ENCODE peak calls at places on chromosomes 7 and 10, in ten cellular contexts. One of them, this sample, is unnamed.

GRCh38 chr10:12466701-12467100 is 117.4 kb downstream of the CAMK1D start:
- DNase-seq in GM20000: no peak
- DNase-seq in CD8-positive, alpha-beta memory T cell: no peak
- DNase-seq in occipital lobe: no peak
- DNase-seq in activated CD4-positive, alpha-beta T cell treated with anti-CD3 and anti-CD28 coated beads, Interleukin-2, amount 50 U/mL, for 1 hour: no peak
- DNase-seq in T1000: no peak
- DNase-seq in neural crest cell: no peak
- DNase-seq in activated effector memory CD4-positive, alpha-beta T cell treated with Interleukin-2 at 50 U/mL for 16 hours: no peak
- DNase-seq in amygdala: no peak
- DNase-seq in T-helper 22 cell: no peak
- DNase-seq in this sample: no peak

GRCh38 chr10:30425336-30426075 is 8.5 kb upstream of the MAP3K8 start:
- DNase-seq in GM20000: no peak
- DNase-seq in CD8-positive, alpha-beta memory T cell: no peak
- DNase-seq in occipital lobe: no peak
- DNase-seq in activated CD4-positive, alpha-beta T cell treated with anti-CD3 and anti-CD28 coated beads, Interleukin-2, amount 50 U/mL, for 1 hour: no peak
- DNase-seq in T1000: no peak
- DNase-seq in neural crest cell: no peak
- DNase-seq in activated effector memory CD4-positive, alpha-beta T cell treated with Interleukin-2 at 50 U/mL for 16 hours: no peak
- DNase-seq in amygdala: no peak
- DNase-seq in T-helper 22 cell: no peak
- DNase-seq in this sample: no peak

GRCh38 chr7:100087055-100087750 is 1.6 kb upstream of the COPS6 start:
- DNase-seq in GM20000: no peak
- DNase-seq in CD8-positive, alpha-beta memory T cell: no peak
- DNase-seq in occipital lobe: no peak
- DNase-seq in activated CD4-positive, alpha-beta T cell treated with anti-CD3 and anti-CD28 coated beads, Interleukin-2, amount 50 U/mL, for 1 hour: no peak
- DNase-seq in T1000: peak
- DNase-seq in neural crest cell: no peak
- DNase-seq in activated effector memory CD4-positive, alpha-beta T cell treated with Interleukin-2 at 50 U/mL for 16 hours: no peak
- DNase-seq in amygdala: no peak
- DNase-seq in T-helper 22 cell: no peak
- DNase-seq in this sample: no peak

GRCh38 chr10:58048936-58049335 is 218.8 kb downstream of the IPMK start:
- DNase-seq in GM20000: no peak
- DNase-seq in CD8-positive, alpha-beta memory T cell: no peak
- DNase-seq in occipital lobe: no peak
- DNase-seq in activated CD4-positive, alpha-beta T cell treated with anti-CD3 and anti-CD28 coated beads, Interleukin-2, amount 50 U/mL, for 1 hour: no peak
- DNase-seq in T1000: no peak
- DNase-seq in neural crest cell: no peak
- DNase-seq in activated effector memory CD4-positive, alpha-beta T cell treated with Interleukin-2 at 50 U/mL for 16 hours: no peak
- DNase-seq in amygdala: no peak
- DNase-seq in T-helper 22 cell: no peak
- DNase-seq in this sample: no peak

GRCh38 chr7:90982228-90982627 is 282.0 kb upstream of the FZD1 start:
- DNase-seq in GM20000: no peak
- DNase-seq in CD8-positive, alpha-beta memory T cell: no peak
- DNase-seq in occipital lobe: no peak
- DNase-seq in activated CD4-positive, alpha-beta T cell treated with anti-CD3 and anti-CD28 coated beads, Interleukin-2, amount 50 U/mL, for 1 hour: no peak
- DNase-seq in T1000: no peak
- DNase-seq in neural crest cell: no peak
- DNase-seq in activated effector memory CD4-positive, alpha-beta T cell treated with Interleukin-2 at 50 U/mL for 16 hours: no peak
- DNase-seq in amygdala: no peak
- DNase-seq in T-helper 22 cell: no peak
- DNase-seq in this sample: no peak

GRCh38 chr10:27360581-27361172 is 120.1 kb upstream of the ACBD5 start:
- DNase-seq in GM20000: peak
- DNase-seq in CD8-positive, alpha-beta memory T cell: peak
- DNase-seq in occipital lobe: peak
- DNase-seq in activated CD4-positive, alpha-beta T cell treated with anti-CD3 and anti-CD28 coated beads, Interleukin-2, amount 50 U/mL, for 1 hour: peak
- DNase-seq in T1000: no peak
- DNase-seq in neural crest cell: peak
- DNase-seq in activated effector memory CD4-positive, alpha-beta T cell treated with Interleukin-2 at 50 U/mL for 16 hours: peak
- DNase-seq in amygdala: peak
- DNase-seq in T-helper 22 cell: peak
- DNase-seq in this sample: peak

GRCh38 chr7:105673367-105674188 is 92.3 kb upstream of the EFCAB10 start:
- DNase-seq in GM20000: no peak
- DNase-seq in CD8-positive, alpha-beta memory T cell: no peak
- DNase-seq in occipital lobe: no peak
- DNase-seq in activated CD4-positive, alpha-beta T cell treated with anti-CD3 and anti-CD28 coated beads, Interleukin-2, amount 50 U/mL, for 1 hour: no peak
- DNase-seq in T1000: no peak
- DNase-seq in neural crest cell: no peak
- DNase-seq in activated effector memory CD4-positive, alpha-beta T cell treated with Interleukin-2 at 50 U/mL for 16 hours: no peak
- DNase-seq in amygdala: no peak
- DNase-seq in T-helper 22 cell: peak
- DNase-seq in this sample: no peak

GRCh38 chr10:130778166-130778545 is 533.4 kb downstream of the TCERG1L start:
- DNase-seq in GM20000: no peak
- DNase-seq in CD8-positive, alpha-beta memory T cell: no peak
- DNase-seq in occipital lobe: no peak
- DNase-seq in activated CD4-positive, alpha-beta T cell treated with anti-CD3 and anti-CD28 coated beads, Interleukin-2, amount 50 U/mL, for 1 hour: no peak
- DNase-seq in T1000: no peak
- DNase-seq in neural crest cell: no peak
- DNase-seq in activated effector memory CD4-positive, alpha-beta T cell treated with Interleukin-2 at 50 U/mL for 16 hours: no peak
- DNase-seq in amygdala: no peak
- DNase-seq in T-helper 22 cell: no peak
- DNase-seq in this sample: no peak

GRCh38 chr7:18829518-18830252 is 287.8 kb downstream of the TWIST1 start:
- DNase-seq in GM20000: no peak
- DNase-seq in CD8-positive, alpha-beta memory T cell: no peak
- DNase-seq in occipital lobe: no peak
- DNase-seq in activated CD4-positive, alpha-beta T cell treated with anti-CD3 and anti-CD28 coated beads, Interleukin-2, amount 50 U/mL, for 1 hour: no peak
- DNase-seq in T1000: no peak
- DNase-seq in neural crest cell: no peak
- DNase-seq in activated effector memory CD4-positive, alpha-beta T cell treated with Interleukin-2 at 50 U/mL for 16 hours: no peak
- DNase-seq in amygdala: no peak
- DNase-seq in T-helper 22 cell: no peak
- DNase-seq in this sample: no peak

GRCh38 chr10:63456437-63457210 is 9.2 kb downstream of the JMJD1C start:
- DNase-seq in GM20000: no peak
- DNase-seq in CD8-positive, alpha-beta memory T cell: no peak
- DNase-seq in occipital lobe: no peak
- DNase-seq in activated CD4-positive, alpha-beta T cell treated with anti-CD3 and anti-CD28 coated beads, Interleukin-2, amount 50 U/mL, for 1 hour: no peak
- DNase-seq in T1000: no peak
- DNase-seq in neural crest cell: no peak
- DNase-seq in activated effector memory CD4-positive, alpha-beta T cell treated with Interleukin-2 at 50 U/mL for 16 hours: no peak
- DNase-seq in amygdala: no peak
- DNase-seq in T-helper 22 cell: no peak
- DNase-seq in this sample: no peak

GRCh38 chr10:87095241-87095945 is 387 bp downstream of the SHLD2 start:
- DNase-seq in GM20000: peak
- DNase-seq in CD8-positive, alpha-beta memory T cell: peak
- DNase-seq in occipital lobe: peak
- DNase-seq in activated CD4-positive, alpha-beta T cell treated with anti-CD3 and anti-CD28 coated beads, Interleukin-2, amount 50 U/mL, for 1 hour: peak
- DNase-seq in T1000: peak
- DNase-seq in neural crest cell: peak
- DNase-seq in activated effector memory CD4-positive, alpha-beta T cell treated with Interleukin-2 at 50 U/mL for 16 hours: peak
- DNase-seq in amygdala: peak
- DNase-seq in T-helper 22 cell: peak
- DNase-seq in this sample: peak

GRCh38 chr10:89274928-89275327 is 23.4 kb upstream of the LIPA start:
- DNase-seq in GM20000: no peak
- DNase-seq in CD8-positive, alpha-beta memory T cell: no peak
- DNase-seq in occipital lobe: no peak
- DNase-seq in activated CD4-positive, alpha-beta T cell treated with anti-CD3 and anti-CD28 coated beads, Interleukin-2, amount 50 U/mL, for 1 hour: no peak
- DNase-seq in T1000: no peak
- DNase-seq in neural crest cell: no peak
- DNase-seq in activated effector memory CD4-positive, alpha-beta T cell treated with Interleukin-2 at 50 U/mL for 16 hours: no peak
- DNase-seq in amygdala: no peak
- DNase-seq in T-helper 22 cell: no peak
- DNase-seq in this sample: no peak

GRCh38 chr10:79246209-79246581 is 101.1 kb upstream of the PPIF start:
- DNase-seq in GM20000: no peak
- DNase-seq in CD8-positive, alpha-beta memory T cell: no peak
- DNase-seq in occipital lobe: peak
- DNase-seq in activated CD4-positive, alpha-beta T cell treated with anti-CD3 and anti-CD28 coated beads, Interleukin-2, amount 50 U/mL, for 1 hour: no peak
- DNase-seq in T1000: peak
- DNase-seq in neural crest cell: no peak
- DNase-seq in activated effector memory CD4-positive, alpha-beta T cell treated with Interleukin-2 at 50 U/mL for 16 hours: no peak
- DNase-seq in amygdala: peak
- DNase-seq in T-helper 22 cell: no peak
- DNase-seq in this sample: no peak

GRCh38 chr7:112646787-112647186 is 143.4 kb downstream of the TMEM168 start:
- DNase-seq in GM20000: no peak
- DNase-seq in CD8-positive, alpha-beta memory T cell: no peak
- DNase-seq in occipital lobe: no peak
- DNase-seq in activated CD4-positive, alpha-beta T cell treated with anti-CD3 and anti-CD28 coated beads, Interleukin-2, amount 50 U/mL, for 1 hour: no peak
- DNase-seq in T1000: no peak
- DNase-seq in neural crest cell: no peak
- DNase-seq in activated effector memory CD4-positive, alpha-beta T cell treated with Interleukin-2 at 50 U/mL for 16 hours: no peak
- DNase-seq in amygdala: no peak
- DNase-seq in T-helper 22 cell: no peak
- DNase-seq in this sample: no peak

GRCh38 chr10:113386005-113386404 is 166.8 kb upstream of the HABP2 start:
- DNase-seq in GM20000: no peak
- DNase-seq in CD8-positive, alpha-beta memory T cell: no peak
- DNase-seq in occipital lobe: no peak
- DNase-seq in activated CD4-positive, alpha-beta T cell treated with anti-CD3 and anti-CD28 coated beads, Interleukin-2, amount 50 U/mL, for 1 hour: no peak
- DNase-seq in T1000: no peak
- DNase-seq in neural crest cell: no peak
- DNase-seq in activated effector memory CD4-positive, alpha-beta T cell treated with Interleukin-2 at 50 U/mL for 16 hours: no peak
- DNase-seq in amygdala: no peak
- DNase-seq in T-helper 22 cell: no peak
- DNase-seq in this sample: no peak

GRCh38 chr7:50588937-50589336 is 23.7 kb upstream of the DDC start:
- DNase-seq in GM20000: no peak
- DNase-seq in CD8-positive, alpha-beta memory T cell: no peak
- DNase-seq in occipital lobe: no peak
- DNase-seq in activated CD4-positive, alpha-beta T cell treated with anti-CD3 and anti-CD28 coated beads, Interleukin-2, amount 50 U/mL, for 1 hour: no peak
- DNase-seq in T1000: no peak
- DNase-seq in neural crest cell: no peak
- DNase-seq in activated effector memory CD4-positive, alpha-beta T cell treated with Interleukin-2 at 50 U/mL for 16 hours: no peak
- DNase-seq in amygdala: no peak
- DNase-seq in T-helper 22 cell: no peak
- DNase-seq in this sample: no peak

GRCh38 chr10:110446954-110447608 is 50.6 kb upstream of the DUSP5 start:
- DNase-seq in GM20000: no peak
- DNase-seq in CD8-positive, alpha-beta memory T cell: no peak
- DNase-seq in occipital lobe: no peak
- DNase-seq in activated CD4-positive, alpha-beta T cell treated with anti-CD3 and anti-CD28 coated beads, Interleukin-2, amount 50 U/mL, for 1 hour: no peak
- DNase-seq in T1000: no peak
- DNase-seq in neural crest cell: no peak
- DNase-seq in activated effector memory CD4-positive, alpha-beta T cell treated with Interleukin-2 at 50 U/mL for 16 hours: no peak
- DNase-seq in amygdala: no peak
- DNase-seq in T-helper 22 cell: no peak
- DNase-seq in this sample: no peak

GRCh38 chr7:39304683-39305405 is 261.4 kb upstream of the YAE1 start:
- DNase-seq in GM20000: no peak
- DNase-seq in CD8-positive, alpha-beta memory T cell: no peak
- DNase-seq in occipital lobe: no peak
- DNase-seq in activated CD4-positive, alpha-beta T cell treated with anti-CD3 and anti-CD28 coated beads, Interleukin-2, amount 50 U/mL, for 1 hour: no peak
- DNase-seq in T1000: peak
- DNase-seq in neural crest cell: no peak
- DNase-seq in activated effector memory CD4-positive, alpha-beta T cell treated with Interleukin-2 at 50 U/mL for 16 hours: no peak
- DNase-seq in amygdala: no peak
- DNase-seq in T-helper 22 cell: no peak
- DNase-seq in this sample: no peak

GRCh38 chr10:119030421-119031250 is 1.1 kb downstream of the NANOS1 start:
- DNase-seq in GM20000: peak
- DNase-seq in CD8-positive, alpha-beta memory T cell: peak
- DNase-seq in occipital lobe: no peak
- DNase-seq in activated CD4-positive, alpha-beta T cell treated with anti-CD3 and anti-CD28 coated beads, Interleukin-2, amount 50 U/mL, for 1 hour: peak
- DNase-seq in T1000: no peak
- DNase-seq in neural crest cell: peak
- DNase-seq in activated effector memory CD4-positive, alpha-beta T cell treated with Interleukin-2 at 50 U/mL for 16 hours: peak
- DNase-seq in amygdala: peak
- DNase-seq in T-helper 22 cell: peak
- DNase-seq in this sample: no peak

GRCh38 chr7:23120106-23120505 is 14.5 kb downstream of the KLHL7 start:
- DNase-seq in GM20000: no peak
- DNase-seq in CD8-positive, alpha-beta memory T cell: no peak
- DNase-seq in occipital lobe: no peak
- DNase-seq in activated CD4-positive, alpha-beta T cell treated with anti-CD3 and anti-CD28 coated beads, Interleukin-2, amount 50 U/mL, for 1 hour: no peak
- DNase-seq in T1000: no peak
- DNase-seq in neural crest cell: no peak
- DNase-seq in activated effector memory CD4-positive, alpha-beta T cell treated with Interleukin-2 at 50 U/mL for 16 hours: no peak
- DNase-seq in amygdala: no peak
- DNase-seq in T-helper 22 cell: no peak
- DNase-seq in this sample: no peak

GRCh38 chr10:96906864-96907263 is 74.8 kb downstream of the LCOR start:
- DNase-seq in GM20000: peak
- DNase-seq in CD8-positive, alpha-beta memory T cell: no peak
- DNase-seq in occipital lobe: no peak
- DNase-seq in activated CD4-positive, alpha-beta T cell treated with anti-CD3 and anti-CD28 coated beads, Interleukin-2, amount 50 U/mL, for 1 hour: no peak
- DNase-seq in T1000: no peak
- DNase-seq in neural crest cell: no peak
- DNase-seq in activated effector memory CD4-positive, alpha-beta T cell treated with Interleukin-2 at 50 U/mL for 16 hours: no peak
- DNase-seq in amygdala: no peak
- DNase-seq in T-helper 22 cell: no peak
- DNase-seq in this sample: no peak

GRCh38 chr7:30906014-30906413 is 5.6 kb upstream of the AQP1 start:
- DNase-seq in GM20000: no peak
- DNase-seq in CD8-positive, alpha-beta memory T cell: no peak
- DNase-seq in occipital lobe: no peak
- DNase-seq in activated CD4-positive, alpha-beta T cell treated with anti-CD3 and anti-CD28 coated beads, Interleukin-2, amount 50 U/mL, for 1 hour: no peak
- DNase-seq in T1000: no peak
- DNase-seq in neural crest cell: no peak
- DNase-seq in activated effector memory CD4-positive, alpha-beta T cell treated with Interleukin-2 at 50 U/mL for 16 hours: no peak
- DNase-seq in amygdala: no peak
- DNase-seq in T-helper 22 cell: no peak
- DNase-seq in this sample: no peak

GRCh38 chr10:15088428-15089261 is at the start of gene ACBD7:
- DNase-seq in GM20000: peak
- DNase-seq in CD8-positive, alpha-beta memory T cell: peak
- DNase-seq in occipital lobe: peak
- DNase-seq in activated CD4-positive, alpha-beta T cell treated with anti-CD3 and anti-CD28 coated beads, Interleukin-2, amount 50 U/mL, for 1 hour: peak
- DNase-seq in T1000: peak
- DNase-seq in neural crest cell: peak
- DNase-seq in activated effector memory CD4-positive, alpha-beta T cell treated with Interleukin-2 at 50 U/mL for 16 hours: peak
- DNase-seq in amygdala: peak
- DNase-seq in T-helper 22 cell: peak
- DNase-seq in this sample: peak